ENCODE peak calls at places on chromosomes 2 and 18, in nine cellular contexts. One of them, this sample, is unnamed.

GRCh38 chr2:149857344-149857743 is 269.8 kb upstream of the MMADHC start:
- DNase-seq in thyroid gland: no peak
- DNase-seq in brain microvascular endothelial cell: no peak
- DNase-seq in breast epithelium: no peak
- DNase-seq in PC-3: peak
- DNase-seq in CD8-positive, alpha-beta T cell: no peak
- DNase-seq in HCT116: no peak
- DNase-seq in astrocyte: peak
- DNase-seq in spleen: no peak
- DNase-seq in this sample: no peak

GRCh38 chr2:84378960-84379359 is 80.1 kb downstream of the SUCLG1 start:
- DNase-seq in spleen: no peak
- DNase-seq in astrocyte: no peak
- DNase-seq in HCT116: no peak
- DNase-seq in CD8-positive, alpha-beta T cell: no peak
- DNase-seq in PC-3: no peak
- DNase-seq in breast epithelium: no peak
- DNase-seq in thyroid gland: no peak
- DNase-seq in brain microvascular endothelial cell: no peak
- DNase-seq in this sample: no peak

GRCh38 chr18:42486296-42486695 is 531.3 kb downstream of the PIK3C3 start:
- DNase-seq in thyroid gland: no peak
- DNase-seq in PC-3: no peak
- DNase-seq in HCT116: no peak
- DNase-seq in CD8-positive, alpha-beta T cell: no peak
- DNase-seq in astrocyte: peak
- DNase-seq in spleen: no peak
- DNase-seq in breast epithelium: no peak
- DNase-seq in brain microvascular endothelial cell: peak
- DNase-seq in this sample: no peak

GRCh38 chr2:221792971-221793670 is 221.0 kb upstream of the EPHA4 start:
- DNase-seq in brain microvascular endothelial cell: no peak
- DNase-seq in CD8-positive, alpha-beta T cell: no peak
- DNase-seq in PC-3: no peak
- DNase-seq in thyroid gland: peak
- DNase-seq in breast epithelium: no peak
- DNase-seq in HCT116: no peak
- DNase-seq in astrocyte: no peak
- DNase-seq in spleen: no peak
- DNase-seq in this sample: no peak

GRCh38 chr2:77005522-77005921 is 516.7 kb downstream of the LRRTM4 start:
- DNase-seq in spleen: no peak
- DNase-seq in CD8-positive, alpha-beta T cell: no peak
- DNase-seq in brain microvascular endothelial cell: no peak
- DNase-seq in HCT116: no peak
- DNase-seq in breast epithelium: no peak
- DNase-seq in thyroid gland: no peak
- DNase-seq in astrocyte: no peak
- DNase-seq in PC-3: no peak
- DNase-seq in this sample: peak

GRCh38 chr2:65443509-65444200 is 11.3 kb upstream of the SPRED2 start:
- DNase-seq in breast epithelium: no peak
- DNase-seq in CD8-positive, alpha-beta T cell: no peak
- DNase-seq in spleen: no peak
- DNase-seq in astrocyte: no peak
- DNase-seq in PC-3: no peak
- DNase-seq in brain microvascular endothelial cell: no peak
- DNase-seq in thyroid gland: no peak
- DNase-seq in HCT116: no peak
- DNase-seq in this sample: no peak

GRCh38 chr2:3284657-3285630 is 92.7 kb downstream of the EIPR1 start:
- DNase-seq in HCT116: no peak
- DNase-seq in CD8-positive, alpha-beta T cell: no peak
- DNase-seq in brain microvascular endothelial cell: no peak
- DNase-seq in astrocyte: no peak
- DNase-seq in spleen: peak
- DNase-seq in thyroid gland: no peak
- DNase-seq in PC-3: no peak
- DNase-seq in breast epithelium: no peak
- DNase-seq in this sample: no peak

GRCh38 chr2:109244750-109245382 is 115.9 kb downstream of the SH3RF3 start:
- DNase-seq in breast epithelium: no peak
- DNase-seq in HCT116: no peak
- DNase-seq in CD8-positive, alpha-beta T cell: no peak
- DNase-seq in PC-3: no peak
- DNase-seq in astrocyte: no peak
- DNase-seq in spleen: peak
- DNase-seq in thyroid gland: no peak
- DNase-seq in brain microvascular endothelial cell: no peak
- DNase-seq in this sample: no peak

GRCh38 chr18:31795747-31796146 is 35.1 kb upstream of the SLC25A52 start:
- DNase-seq in breast epithelium: no peak
- DNase-seq in PC-3: no peak
- DNase-seq in astrocyte: no peak
- DNase-seq in spleen: no peak
- DNase-seq in thyroid gland: no peak
- DNase-seq in CD8-positive, alpha-beta T cell: no peak
- DNase-seq in brain microvascular endothelial cell: no peak
- DNase-seq in HCT116: no peak
- DNase-seq in this sample: no peak

GRCh38 chr2:42340045-42340937 is 20.7 kb downstream of the COX7A2L start:
- DNase-seq in spleen: no peak
- DNase-seq in astrocyte: no peak
- DNase-seq in CD8-positive, alpha-beta T cell: no peak
- DNase-seq in breast epithelium: no peak
- DNase-seq in PC-3: no peak
- DNase-seq in HCT116: no peak
- DNase-seq in brain microvascular endothelial cell: no peak
- DNase-seq in thyroid gland: no peak
- DNase-seq in this sample: no peak

GRCh38 chr2:232438951-232439757 is 16.8 kb upstream of the ALPI start:
- DNase-seq in spleen: peak
- DNase-seq in HCT116: no peak
- DNase-seq in breast epithelium: peak
- DNase-seq in thyroid gland: peak
- DNase-seq in PC-3: peak
- DNase-seq in astrocyte: no peak
- DNase-seq in brain microvascular endothelial cell: no peak
- DNase-seq in CD8-positive, alpha-beta T cell: no peak
- DNase-seq in this sample: no peak

GRCh38 chr2:222303045-222303827 is 4.4 kb upstream of the PAX3 start:
- DNase-seq in PC-3: no peak
- DNase-seq in astrocyte: no peak
- DNase-seq in CD8-positive, alpha-beta T cell: no peak
- DNase-seq in thyroid gland: no peak
- DNase-seq in HCT116: no peak
- DNase-seq in spleen: no peak
- DNase-seq in breast epithelium: no peak
- DNase-seq in brain microvascular endothelial cell: no peak
- DNase-seq in this sample: no peak

GRCh38 chr2:15560404-15560987 is 638 bp downstream of the NBAS start:
- DNase-seq in brain microvascular endothelial cell: peak
- DNase-seq in HCT116: no peak
- DNase-seq in spleen: no peak
- DNase-seq in breast epithelium: no peak
- DNase-seq in PC-3: peak
- DNase-seq in astrocyte: peak
- DNase-seq in CD8-positive, alpha-beta T cell: no peak
- DNase-seq in thyroid gland: peak
- DNase-seq in this sample: peak

DNA sequence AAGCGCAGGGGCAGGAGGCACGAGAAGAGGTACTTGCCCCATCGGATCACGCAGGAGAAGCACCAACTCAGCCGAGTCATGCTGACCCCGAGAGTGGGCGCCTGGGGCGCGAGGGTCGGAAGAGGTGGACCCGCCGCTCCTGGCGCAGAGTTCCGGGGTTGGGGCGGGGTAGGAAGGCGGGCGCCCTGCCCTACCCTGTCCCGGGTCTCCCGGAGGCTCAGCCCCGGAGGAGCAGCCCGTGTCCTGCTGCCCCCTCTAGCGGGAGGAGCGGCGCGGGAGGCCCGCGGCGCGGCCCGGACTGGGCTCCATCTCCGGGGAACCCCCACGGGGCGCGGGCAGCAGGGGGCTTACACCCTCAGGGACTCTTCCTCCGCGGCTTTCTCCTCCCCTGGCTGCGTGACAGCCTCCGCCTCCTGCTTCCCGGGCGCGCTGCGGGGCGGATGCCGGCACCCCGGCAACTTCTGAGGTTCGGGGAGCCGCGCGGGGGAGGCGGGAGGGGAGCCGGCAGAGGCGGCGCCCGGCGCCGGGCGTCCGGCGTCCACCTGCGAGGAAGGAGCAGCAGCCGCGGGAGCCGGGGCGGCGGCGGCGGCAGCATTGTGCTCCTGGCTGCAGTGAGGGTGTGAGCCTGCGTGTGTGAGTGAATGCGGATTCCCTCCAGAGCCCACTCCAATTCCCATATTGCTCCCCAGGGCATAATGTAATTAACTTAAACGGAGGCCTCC is 7.5 kb upstream of the TNS1 start:
- DNase-seq in astrocyte: no peak
- DNase-seq in breast epithelium: no peak
- DNase-seq in brain microvascular endothelial cell: no peak
- DNase-seq in CD8-positive, alpha-beta T cell: no peak
- DNase-seq in spleen: peak
- DNase-seq in thyroid gland: peak
- DNase-seq in PC-3: no peak
- DNase-seq in HCT116: no peak
- DNase-seq in this sample: peak
- TF ChIP-seq CTCF in astrocyte: peak
- TF ChIP-seq CTCF in breast epithelium: peak
- TF ChIP-seq CTCF in brain microvascular endothelial cell: peak
- TF ChIP-seq CTCF in CD8-positive, alpha-beta T cell: no peak
- TF ChIP-seq CTCF in spleen: no peak
- TF ChIP-seq CTCF in thyroid gland: peak
- TF ChIP-seq CTCF in PC-3: peak
- TF ChIP-seq CTCF in HCT116: peak
- TF ChIP-seq CTCF in this sample: peak

DNA sequence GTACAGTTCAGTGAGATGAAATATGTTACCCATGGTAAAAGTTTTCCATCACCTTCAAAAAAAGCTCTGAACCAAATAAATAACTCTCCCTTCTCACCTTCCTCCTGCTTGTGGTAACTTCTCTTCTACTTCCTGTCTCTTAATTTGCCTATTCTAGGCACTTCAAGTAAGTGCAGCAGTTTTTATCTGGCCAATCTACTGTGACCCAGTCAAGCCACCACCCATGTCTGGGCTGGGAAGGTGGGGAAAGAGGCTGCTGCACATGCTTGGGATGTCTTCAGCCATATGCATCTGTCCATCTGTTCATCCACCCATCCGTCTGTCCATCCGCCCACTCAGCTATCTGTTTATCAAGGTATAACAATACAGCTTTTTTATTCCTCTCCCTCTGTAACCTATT is 31.6 kb downstream of the ZNF532 start:
- DNase-seq in PC-3: no peak
- DNase-seq in astrocyte: no peak
- DNase-seq in CD8-positive, alpha-beta T cell: no peak
- DNase-seq in breast epithelium: no peak
- DNase-seq in spleen: no peak
- DNase-seq in HCT116: no peak
- DNase-seq in thyroid gland: peak
- DNase-seq in brain microvascular endothelial cell: no peak
- DNase-seq in this sample: no peak
- H3K27ac ChIP-seq in PC-3: no peak
- H3K27ac ChIP-seq in astrocyte: no peak
- H3K27ac ChIP-seq in CD8-positive, alpha-beta T cell: no peak
- H3K27ac ChIP-seq in breast epithelium: no peak
- H3K27ac ChIP-seq in spleen: peak
- H3K27ac ChIP-seq in HCT116: no peak
- H3K27ac ChIP-seq in thyroid gland: no peak
- H3K27ac ChIP-seq in brain microvascular endothelial cell: no peak
- H3K27ac ChIP-seq in this sample: no peak

GRCh38 chr2:20616341-20616871 is 34.5 kb downstream of the HS1BP3 start:
- DNase-seq in HCT116: no peak
- DNase-seq in breast epithelium: peak
- DNase-seq in PC-3: no peak
- DNase-seq in brain microvascular endothelial cell: no peak
- DNase-seq in spleen: peak
- DNase-seq in CD8-positive, alpha-beta T cell: no peak
- DNase-seq in astrocyte: no peak
- DNase-seq in thyroid gland: peak
- DNase-seq in this sample: no peak

GRCh38 chr2:20615466-20616241 is 35.2 kb downstream of the HS1BP3 start:
- DNase-seq in spleen: peak
- DNase-seq in thyroid gland: peak
- DNase-seq in PC-3: no peak
- DNase-seq in brain microvascular endothelial cell: no peak
- DNase-seq in CD8-positive, alpha-beta T cell: no peak
- DNase-seq in astrocyte: no peak
- DNase-seq in breast epithelium: peak
- DNase-seq in HCT116: no peak
- DNase-seq in this sample: no peak

GRCh38 chr2:20614201-20615045 is 36.5 kb downstream of the HS1BP3 start:
- DNase-seq in CD8-positive, alpha-beta T cell: no peak
- DNase-seq in thyroid gland: peak
- DNase-seq in HCT116: no peak
- DNase-seq in breast epithelium: peak
- DNase-seq in brain microvascular endothelial cell: no peak
- DNase-seq in PC-3: peak
- DNase-seq in astrocyte: peak
- DNase-seq in spleen: peak
- DNase-seq in this sample: no peak

GRCh38 chr2:20613342-20613916 is 37.5 kb downstream of the HS1BP3 start:
- DNase-seq in astrocyte: no peak
- DNase-seq in spleen: peak
- DNase-seq in PC-3: no peak
- DNase-seq in breast epithelium: peak
- DNase-seq in thyroid gland: peak
- DNase-seq in HCT116: no peak
- DNase-seq in CD8-positive, alpha-beta T cell: no peak
- DNase-seq in brain microvascular endothelial cell: no peak
- DNase-seq in this sample: no peak

DNA sequence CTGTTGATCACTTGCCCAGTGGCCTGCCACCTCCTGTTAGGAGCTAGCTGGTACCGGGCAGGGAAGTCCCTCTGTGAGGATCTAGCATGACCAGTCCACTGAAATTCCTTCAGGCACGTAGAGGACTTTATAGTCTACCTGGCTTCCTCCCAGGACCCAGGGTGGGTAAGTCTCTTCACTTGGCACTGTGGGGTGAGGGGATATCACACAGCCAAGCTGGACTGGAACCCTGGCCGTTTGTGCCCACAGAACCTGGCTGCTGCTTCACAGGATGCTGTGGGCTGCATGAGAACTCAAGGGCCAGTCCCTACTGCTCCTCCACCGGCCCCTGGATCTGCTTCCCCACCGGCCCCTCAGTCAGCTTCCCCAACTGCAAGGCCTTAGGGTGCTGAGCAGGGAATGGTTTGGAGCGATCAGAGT is 35.8 kb downstream of the HS1BP3 start:
- DNase-seq in breast epithelium: peak
- DNase-seq in HCT116: no peak
- DNase-seq in CD8-positive, alpha-beta T cell: no peak
- DNase-seq in brain microvascular endothelial cell: no peak
- DNase-seq in spleen: peak
- DNase-seq in PC-3: no peak
- DNase-seq in thyroid gland: peak
- DNase-seq in astrocyte: no peak
- DNase-seq in this sample: no peak
- TF ChIP-seq CTCF in breast epithelium: no peak
- TF ChIP-seq CTCF in HCT116: no peak
- TF ChIP-seq CTCF in CD8-positive, alpha-beta T cell: no peak
- TF ChIP-seq CTCF in brain microvascular endothelial cell: peak
- TF ChIP-seq CTCF in spleen: no peak
- TF ChIP-seq CTCF in PC-3: no peak
- TF ChIP-seq CTCF in thyroid gland: no peak
- TF ChIP-seq CTCF in astrocyte: no peak
- TF ChIP-seq CTCF in this sample: no peak

GRCh38 chr2:47119001-47119400 is 36.1 kb downstream of the STPG4 start:
- DNase-seq in PC-3: peak
- DNase-seq in spleen: no peak
- DNase-seq in breast epithelium: no peak
- DNase-seq in brain microvascular endothelial cell: peak
- DNase-seq in thyroid gland: no peak
- DNase-seq in astrocyte: peak
- DNase-seq in CD8-positive, alpha-beta T cell: no peak
- DNase-seq in HCT116: no peak
- DNase-seq in this sample: peak
- H3K27ac ChIP-seq in PC-3: peak
- H3K27ac ChIP-seq in spleen: no peak
- H3K27ac ChIP-seq in breast epithelium: no peak
- H3K27ac ChIP-seq in brain microvascular endothelial cell: peak
- H3K27ac ChIP-seq in thyroid gland: no peak
- H3K27ac ChIP-seq in astrocyte: peak
- H3K27ac ChIP-seq in CD8-positive, alpha-beta T cell: no peak
- H3K27ac ChIP-seq in HCT116: no peak
- H3K27ac ChIP-seq in this sample: no peak

This sample was measured in RWPE1.